ENCODE peak calls at places on chromosomes 16 and 17, in ten cellular contexts. Z is thoracic aorta; J is A549; O is fibroblast of villous mesenchyme; P is adrenal gland; E is IMR-90; B is CD8-positive, alpha-beta T cell; D is MM.1S; Y is H1; I is mucosa of descending colon. U is an unnamed sample.

GRCh38 chr16:17161034-17161433 is 309.7 kb downstream of the XYLT1 start:
- DNase-seq in Z (no peak), J (no peak), O (no peak), P (no peak), E (no peak), B (no peak), D (no peak), Y (peak), I (no peak), U (no peak)

GRCh38 chr16:69276143-69277115 is 34.7 kb upstream of the VPS4A start:
- DNase-seq in Z (peak), J (no peak), O (peak), P (peak), E (peak), B (no peak), D (no peak), Y (no peak), I (no peak), U (peak)

GRCh38 chr17:33140413-33141099 is 148.9 kb downstream of the SPACA3 start:
- DNase-seq in Z (no peak), J (no peak), O (no peak), P (no peak), E (no peak), B (no peak), D (no peak), Y (no peak), I (no peak), U (no peak)

GRCh38 chr17:19248923-19249574 is 11.9 kb downstream of the EPN2 start:
- DNase-seq in Z (no peak), J (no peak), O (peak), P (peak), E (peak), B (no peak), D (no peak), Y (no peak), I (peak), U (peak)

GRCh38 chr17:44536090-44536960 is 21.0 kb upstream of the FZD2 start:
- DNase-seq in Z (no peak), J (no peak), O (peak), P (no peak), E (no peak), B (no peak), D (no peak), Y (no peak), I (no peak), U (peak)

GRCh38 chr17:32909787-32910369 is 18.1 kb upstream of the TMEM98 start:
- DNase-seq in Z (peak), J (peak), O (peak), P (peak), E (peak), B (peak), D (peak), Y (peak), I (peak), U (peak)

GRCh38 chr17:44222112-44222869 is 2.8 kb upstream of the UBTF start:
- DNase-seq in Z (no peak), J (peak), O (peak), P (peak), E (peak), B (no peak), D (peak), Y (peak), I (peak), U (peak)

GRCh38 chr16:14401839-14402115 is 228.3 kb downstream of the PARN start:
- DNase-seq in Z (no peak), J (peak), O (no peak), P (no peak), E (peak), B (no peak), D (no peak), Y (no peak), I (no peak), U (peak)

GRCh38 chr16:912684-913613 is 57.8 kb downstream of the LMF1 start:
- DNase-seq in Z (no peak), J (no peak), O (no peak), P (no peak), E (no peak), B (no peak), D (no peak), Y (no peak), I (no peak), U (no peak)

GRCh38 chr16:1781758-1782407 is 488 bp downstream of the SPSB3 start:
- DNase-seq in Z (no peak), J (no peak), O (peak), P (no peak), E (peak), B (no peak), D (peak), Y (peak), I (peak), U (no peak)

GRCh38 chr16:66515543-66516171 is 34.3 kb downstream of the TK2 start:
- DNase-seq in Z (no peak), J (peak), O (peak), P (peak), E (peak), B (no peak), D (peak), Y (peak), I (peak), U (peak)

GRCh38 chr17:48127371-48128051 is 19.9 kb downstream of the SNX11 start:
- DNase-seq in Z (no peak), J (peak), O (no peak), P (no peak), E (no peak), B (no peak), D (no peak), Y (no peak), I (no peak), U (peak)

GRCh38 chr17:45300060-45300751 is 16.6 kb downstream of the MAP3K14 start:
- DNase-seq in Z (no peak), J (no peak), O (no peak), P (no peak), E (no peak), B (no peak), D (no peak), Y (no peak), I (no peak), U (no peak)

GRCh38 chr16:81469183-81469677 is 24.6 kb downstream of the CMIP start:
- DNase-seq in Z (no peak), J (no peak), O (no peak), P (no peak), E (no peak), B (no peak), D (no peak), Y (no peak), I (no peak), U (no peak)

GRCh38 chr17:72477529-72477928 is 356.7 kb downstream of the SOX9 start:
- DNase-seq in Z (no peak), J (no peak), O (no peak), P (no peak), E (no peak), B (no peak), D (no peak), Y (no peak), I (no peak), U (no peak)

GRCh38 chr16:1072526-1073261 is at the start of gene SSTR5:
- DNase-seq in Z (no peak), J (no peak), O (no peak), P (no peak), E (no peak), B (no peak), D (no peak), Y (no peak), I (no peak), U (no peak)

GRCh38 chr17:62075308-62075815 is 10.3 kb upstream of the MED13 start:
- DNase-seq in Z (no peak), J (no peak), O (peak), P (no peak), E (peak), B (no peak), D (no peak), Y (no peak), I (no peak), U (peak)

GRCh38 chr16:5000573-5001001 is 33.1 kb downstream of the NAGPA start:
- DNase-seq in Z (no peak), J (no peak), O (no peak), P (no peak), E (no peak), B (no peak), D (no peak), Y (no peak), I (no peak), U (no peak)

GRCh38 chr16:2494616-2495015 is 19.1 kb upstream of the ATP6V0C start:
- DNase-seq in Z (no peak), J (no peak), O (no peak), P (no peak), E (no peak), B (no peak), D (no peak), Y (no peak), I (no peak), U (no peak)

GRCh38 chr17:49572806-49573420 is 2.8 kb upstream of the NXPH3 start:
- DNase-seq in Z (no peak), J (no peak), O (no peak), P (no peak), E (no peak), B (no peak), D (no peak), Y (no peak), I (no peak), U (no peak)

GRCh38 chr16:4936991-4937781 is at the start of gene PPL:
- DNase-seq in Z (no peak), J (peak), O (no peak), P (peak), E (no peak), B (no peak), D (peak), Y (peak), I (peak), U (no peak)

GRCh38 chr17:31318298-31319190 is 2.9 kb downstream of the EVI2A start:
- DNase-seq in Z (peak), J (no peak), O (peak), P (peak), E (peak), B (peak), D (peak), Y (no peak), I (no peak), U (peak)

GRCh38 chr16:86928517-86929148 is 350.3 kb downstream of the FOXL1 start:
- DNase-seq in Z (no peak), J (no peak), O (peak), P (no peak), E (no peak), B (no peak), D (no peak), Y (no peak), I (no peak), U (peak)

GRCh38 chr16:82236415-82236814 is 66.4 kb upstream of the MPHOSPH6 start:
- DNase-seq in Z (no peak), J (no peak), O (no peak), P (no peak), E (no peak), B (no peak), D (no peak), Y (no peak), I (no peak), U (no peak)

GRCh38 chr17:18960803-18961511 is 9.0 kb downstream of the SLC5A10 start:
- DNase-seq in Z (peak), J (peak), O (peak), P (peak), E (peak), B (peak), D (peak), Y (peak), I (peak), U (peak)

GRCh38 chr16:46709464-46709863 is 20.0 kb downstream of the ORC6 start:
- DNase-seq in Z (no peak), J (no peak), O (no peak), P (no peak), E (no peak), B (no peak), D (no peak), Y (no peak), I (no peak), U (no peak)

GRCh38 chr16:77961811-77962210 is 60.5 kb upstream of the CLEC3A start:
- DNase-seq in Z (no peak), J (no peak), O (no peak), P (no peak), E (peak), B (no peak), D (no peak), Y (no peak), I (no peak), U (no peak)

GRCh38 chr16:5461574-5461973 is 364.0 kb upstream of the EEF2KMT start:
- DNase-seq in Z (no peak), J (no peak), O (no peak), P (no peak), E (no peak), B (no peak), D (no peak), Y (no peak), I (no peak), U (no peak)

GRCh38 chr17:43697937-43698336 is 36.2 kb upstream of the MEOX1 start:
- DNase-seq in Z (no peak), J (no peak), O (no peak), P (no peak), E (no peak), B (no peak), D (no peak), Y (no peak), I (no peak), U (no peak)

GRCh38 chr17:10117581-10118001 is 80.8 kb downstream of the GAS7 start:
- DNase-seq in Z (no peak), J (no peak), O (peak), P (no peak), E (peak), B (no peak), D (no peak), Y (no peak), I (no peak), U (no peak)

GRCh38 chr16:14199624-14200023 is 128.5 kb downstream of the MRTFB start:
- DNase-seq in Z (no peak), J (no peak), O (no peak), P (no peak), E (peak), B (no peak), D (no peak), Y (no peak), I (no peak), U (peak)

GRCh38 chr16:69762843-69763556 is 868 bp downstream of the WWP2 start:
- DNase-seq in Z (no peak), J (peak), O (peak), P (no peak), E (peak), B (no peak), D (peak), Y (no peak), I (no peak), U (peak)

GRCh38 chr16:15775663-15776304 is 81.0 kb downstream of the MYH11 start:
- DNase-seq in Z (no peak), J (no peak), O (no peak), P (peak), E (peak), B (no peak), D (no peak), Y (no peak), I (no peak), U (no peak)

GRCh38 chr17:51435641-51436091 is 175.3 kb downstream of the UTP18 start:
- DNase-seq in Z (no peak), J (peak), O (no peak), P (peak), E (peak), B (no peak), D (no peak), Y (peak), I (peak), U (peak)

GRCh38 chr17:13953871-13954270 is 115.4 kb upstream of the COX10 start:
- DNase-seq in Z (no peak), J (no peak), O (peak), P (no peak), E (peak), B (no peak), D (no peak), Y (no peak), I (no peak), U (peak)

GRCh38 chr17:64502021-64502420 is 4.1 kb downstream of the DDX5 start:
- DNase-seq in Z (no peak), J (no peak), O (no peak), P (no peak), E (no peak), B (no peak), D (no peak), Y (no peak), I (no peak), U (no peak)
- H3K4me3 ChIP-seq in Z (no peak), J (no peak), O (no peak), P (no peak), E (no peak), B (no peak), D (no peak), Y (no peak), I (no peak), U (no peak)

GRCh38 chr17:4944554-4945175 is 3.7 kb downstream of the PFN1 start:
- DNase-seq in Z (no peak), J (no peak), O (no peak), P (no peak), E (no peak), B (no peak), D (no peak), Y (no peak), I (no peak), U (no peak)

GRCh38 chr17:4947010-4947410 is 1.3 kb downstream of the PFN1 start:
- DNase-seq in Z (no peak), J (peak), O (no peak), P (no peak), E (no peak), B (no peak), D (no peak), Y (no peak), I (no peak), U (no peak)

GRCh38 chr17:4946312-4946976 is 1.9 kb downstream of the PFN1 start:
- DNase-seq in Z (no peak), J (no peak), O (no peak), P (no peak), E (no peak), B (no peak), D (no peak), Y (no peak), I (no peak), U (no peak)

GRCh38 chr17:4945176-4945943 is 3.0 kb downstream of the PFN1 start:
- DNase-seq in Z (no peak), J (peak), O (peak), P (peak), E (peak), B (peak), D (peak), Y (peak), I (peak), U (peak)

GRCh38 chr17:4945944-4946280 is 2.4 kb downstream of the PFN1 start:
- DNase-seq in Z (no peak), J (no peak), O (no peak), P (no peak), E (no peak), B (no peak), D (no peak), Y (no peak), I (no peak), U (no peak)
- TF ChIP-seq CTCF in Z (no peak), J (no peak), O (no peak), P (no peak), E (no peak), B (no peak), D (no peak), Y (no peak), I (no peak), U (no peak)

DNA sequence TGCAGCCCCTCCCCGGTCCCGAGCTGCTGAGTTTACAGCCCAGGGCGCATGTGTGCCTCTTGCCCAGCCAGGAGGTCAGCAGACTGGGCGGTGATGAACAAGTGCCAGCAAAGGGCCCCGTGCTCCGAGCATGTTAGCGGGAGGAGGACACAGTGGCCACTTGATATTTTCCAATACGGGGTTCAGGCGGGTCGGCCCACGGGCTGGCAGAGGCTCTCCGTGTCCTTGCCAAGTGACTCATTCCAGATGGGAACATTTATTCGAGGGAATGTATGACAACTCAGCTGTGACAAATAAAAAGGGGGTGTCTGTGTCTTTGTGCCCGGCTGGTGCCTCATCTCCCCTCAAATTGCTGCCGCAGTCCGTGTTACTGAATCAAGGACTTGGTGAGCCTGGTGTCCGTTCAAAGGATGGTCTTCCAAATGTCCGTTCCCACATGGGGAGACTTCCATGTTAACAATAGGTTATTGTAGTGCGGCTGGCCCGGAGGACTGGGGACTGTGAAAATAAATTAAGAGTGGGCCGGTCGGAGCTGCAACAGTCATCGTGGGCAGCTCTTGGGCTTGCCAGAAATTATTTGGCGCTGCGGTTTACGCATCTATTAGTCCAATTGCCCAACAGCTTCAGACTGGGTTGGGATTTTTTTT is 173.9 kb upstream of the CIBAR2 start:
- DNase-seq in Z (peak), J (no peak), O (peak), P (peak), E (peak), B (no peak), D (no peak), Y (no peak), I (no peak), U (peak)
- H3K4me3 ChIP-seq in Z (peak), J (no peak), O (no peak), P (no peak), E (no peak), B (no peak), D (no peak), Y (no peak), I (no peak), U (no peak)

GRCh38 chr17:40035162-40035559 is 19.0 kb downstream of the MED24 start:
- DNase-seq in Z (no peak), J (peak), O (peak), P (no peak), E (peak), B (no peak), D (no peak), Y (peak), I (peak), U (peak)
- TF ChIP-seq CTCF in Z (no peak), J (peak), O (peak), P (peak), E (peak), B (no peak), D (peak), Y (peak), I (peak), U (peak)

GRCh38 chr16:80174416-80174815 is 366.4 kb upstream of the DYNLRB2 start:
- DNase-seq in Z (no peak), J (peak), O (peak), P (no peak), E (peak), B (no peak), D (no peak), Y (no peak), I (no peak), U (peak)
- H3K4me3 ChIP-seq in Z (no peak), J (no peak), O (no peak), P (no peak), E (no peak), B (no peak), D (no peak), Y (no peak), I (no peak), U (no peak)

GRCh38 chr17:1018547-1018946 is 21.6 kb downstream of the TIMM22 start:
- DNase-seq in Z (no peak), J (no peak), O (no peak), P (no peak), E (no peak), B (no peak), D (no peak), Y (no peak), I (no peak), U (no peak)
- TF ChIP-seq CTCF in Z (no peak), J (no peak), O (no peak), P (no peak), E (no peak), B (no peak), D (no peak), Y (no peak), I (no peak), U (no peak)

DNA sequence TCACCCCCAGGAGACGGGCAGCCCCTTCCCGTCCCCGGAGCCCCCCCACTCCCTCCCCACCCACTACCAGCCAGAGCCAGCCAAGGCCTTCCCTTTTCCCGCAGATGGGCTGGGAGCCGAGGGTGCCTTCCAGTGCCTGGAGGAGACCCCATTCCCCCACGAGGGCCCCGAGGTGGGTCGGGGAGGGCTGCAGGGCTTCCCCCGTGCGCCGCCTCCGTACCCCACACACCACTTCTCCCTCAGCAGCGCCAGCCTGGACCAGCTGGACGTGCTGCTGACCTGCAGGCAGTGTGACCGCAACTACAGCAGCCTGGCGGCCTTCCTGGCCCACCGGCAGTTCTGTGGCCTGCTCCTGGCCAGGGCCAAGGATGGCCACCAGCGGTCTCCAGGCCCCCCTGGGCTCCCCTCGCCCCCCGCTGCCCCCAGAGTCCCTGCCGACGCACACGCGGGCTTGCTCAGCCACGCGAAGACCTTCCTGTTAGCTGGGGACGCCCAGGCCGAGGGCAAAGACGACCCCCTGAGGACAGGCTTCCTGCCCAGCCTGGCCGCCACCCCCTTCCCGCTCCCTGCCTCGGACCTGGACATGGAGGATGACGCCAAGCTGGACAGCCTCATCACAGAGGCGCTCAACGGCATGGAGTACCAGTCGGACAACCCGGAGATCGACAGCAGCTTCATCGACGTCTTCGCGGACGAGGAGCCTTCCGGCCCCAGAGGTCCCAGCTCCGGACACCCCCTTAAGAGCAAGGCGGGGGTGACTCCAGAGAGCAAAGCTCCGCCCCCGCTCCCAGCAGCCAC is 23.5 kb upstream of the ZFPM1 start:
- DNase-seq in Z (no peak), J (no peak), O (no peak), P (no peak), E (no peak), B (no peak), D (no peak), Y (no peak), I (no peak), U (no peak)
- H3K4me3 ChIP-seq in Z (peak), J (no peak), O (no peak), P (peak), E (no peak), B (peak), D (no peak), Y (no peak), I (no peak), U (no peak)

GRCh38 chr17:66737524-66737923 is 97.4 kb upstream of the CACNG5 start:
- DNase-seq in Z (no peak), J (no peak), O (no peak), P (peak), E (peak), B (no peak), D (no peak), Y (no peak), I (no peak), U (peak)
- TF ChIP-seq CTCF in Z (no peak), J (no peak), O (no peak), P (no peak), E (no peak), B (no peak), D (no peak), Y (peak), I (no peak), U (peak)